ENCODE peak calls at places on chromosomes 16 and 17, in six cellular contexts. F is GM12878, M is BE2C, N is lung, S is MM.1S, I is AG09309. V is an unnamed sample.

GRCh38 chr17:2395258-2396170 is 5.3 kb downstream of the MNT start:
- DNase-seq in M (peak), F (no peak), I (no peak), S (no peak), N (peak), V (no peak)

GRCh38 chr17:81909966-81910839 is 996 bp downstream of the PCYT2 start:
- DNase-seq in N (no peak), F (no peak), I (no peak), S (no peak), M (no peak), V (no peak)

GRCh38 chr17:39700148-39700987 is 504 bp downstream of the ERBB2 start:
- DNase-seq in S (no peak), N (no peak), I (no peak), F (no peak), M (no peak), V (no peak)

GRCh38 chr17:77323413-77324171 is 182.8 kb downstream of the SEC14L1 start:
- DNase-seq in N (no peak), S (no peak), F (no peak), I (no peak), M (peak), V (no peak)

GRCh38 chr17:74987909-74988711 is 678 bp downstream of the CDR2L start:
- DNase-seq in N (peak), M (peak), I (no peak), S (no peak), F (no peak), V (no peak)

GRCh38 chr16:70770968-70771552 is 29.9 kb downstream of the VAC14 start:
- DNase-seq in I (no peak), S (no peak), N (peak), M (peak), F (no peak), V (no peak)

GRCh38 chr16:23398987-23399805 is 53.8 kb downstream of the COG7 start:
- DNase-seq in F (no peak), M (no peak), I (no peak), S (no peak), N (peak), V (no peak)

GRCh38 chr17:43839670-43840101 is 6.7 kb upstream of the MPP3 start:
- DNase-seq in S (no peak), I (no peak), F (no peak), M (peak), N (no peak), V (no peak)

GRCh38 chr17:70121136-70121535 is 46.1 kb downstream of the KCNJ16 start:
- DNase-seq in F (no peak), I (no peak), M (no peak), S (no peak), N (no peak), V (no peak)

GRCh38 chr17:79097226-79098055 is 22.8 kb downstream of the ENGASE start:
- DNase-seq in M (no peak), S (no peak), N (no peak), F (no peak), I (no peak), V (no peak)

GRCh38 chr16:20866161-20866772 is 33.9 kb downstream of the DCUN1D3 start:
- DNase-seq in M (peak), I (peak), S (no peak), F (no peak), N (no peak), V (no peak)

GRCh38 chr17:55751720-55752250 is 934 bp downstream of the PCTP start:
- DNase-seq in M (no peak), F (no peak), I (no peak), S (no peak), N (no peak), V (no peak)

GRCh38 chr16:68311316-68311620 is 449 bp downstream of the PRMT7 start:
- DNase-seq in I (no peak), S (peak), M (no peak), N (no peak), F (no peak), V (no peak)

GRCh38 chr17:12395733-12396354 is 269.8 kb upstream of the MYOCD start:
- DNase-seq in F (no peak), S (no peak), I (no peak), N (peak), M (peak), V (peak)

GRCh38 chr17:37458805-37459204 is 30.9 kb upstream of the DUSP14 start:
- DNase-seq in M (no peak), N (no peak), I (no peak), S (no peak), F (no peak), V (no peak)

GRCh38 chr17:57006040-57006439 is 28.1 kb downstream of the SCPEP1 start:
- DNase-seq in M (no peak), N (no peak), S (no peak), F (no peak), I (no peak), V (no peak)

GRCh38 chr16:78402797-78403196 is 303.3 kb downstream of the WWOX start:
- DNase-seq in F (no peak), N (no peak), M (no peak), I (no peak), S (no peak), V (no peak)

GRCh38 chr16:17246974-17247718 is 223.6 kb downstream of the XYLT1 start:
- DNase-seq in N (no peak), M (no peak), F (no peak), I (no peak), S (no peak), V (no peak)

GRCh38 chr17:38451030-38451839 is 23.0 kb downstream of the ARHGAP23 start:
- DNase-seq in S (no peak), F (no peak), M (no peak), N (no peak), I (no peak), V (no peak)

GRCh38 chr17:73969956-73970355 is 233.5 kb upstream of the RPL38 start:
- DNase-seq in F (no peak), S (no peak), I (no peak), N (peak), M (no peak), V (no peak)

GRCh38 chr17:68019336-68019674 is 16.2 kb upstream of the KPNA2 start:
- DNase-seq in S (no peak), I (no peak), N (no peak), M (no peak), F (no peak), V (no peak)

GRCh38 chr17:17736205-17737183 is 55.2 kb downstream of the RAI1 start:
- DNase-seq in F (no peak), I (no peak), M (no peak), S (no peak), N (no peak), V (no peak)

GRCh38 chr16:68000024-68000423 is 740 bp upstream of the DPEP2 start:
- DNase-seq in M (no peak), N (no peak), S (no peak), I (no peak), F (no peak), V (no peak)

DNA sequence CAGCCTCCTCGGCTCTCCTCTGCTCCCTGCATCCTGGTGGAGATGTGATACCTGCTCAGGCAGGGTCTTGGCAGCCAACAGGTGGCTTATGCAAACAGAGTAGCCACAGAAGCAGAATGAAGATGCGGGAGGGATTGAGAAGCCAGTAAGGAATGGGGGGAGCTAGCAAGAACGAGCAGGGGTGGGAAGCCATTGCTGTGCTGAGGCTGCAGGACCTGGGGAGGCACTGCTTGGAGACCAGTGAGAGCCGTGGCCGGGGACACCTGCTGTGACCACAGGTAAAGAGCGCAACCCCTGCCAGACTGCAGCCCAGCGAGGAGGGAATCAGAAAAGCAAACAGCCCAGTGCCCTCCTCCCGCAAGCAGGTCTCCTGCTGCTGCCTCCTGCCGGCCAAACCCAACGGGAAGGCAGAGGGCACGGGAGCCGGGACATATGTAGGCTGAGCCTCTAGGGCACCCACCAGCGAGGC is 14.7 kb downstream of the AIPL1 start:
- DNase-seq in N (no peak), I (no peak), S (peak), M (no peak), F (no peak), V (no peak)
- H3K4me3 ChIP-seq in N (no peak), I (no peak), S (no peak), M (no peak), F (no peak), V (no peak)

GRCh38 chr17:76122411-76123126 is 18.5 kb downstream of the FOXJ1 start:
- DNase-seq in F (no peak), I (no peak), S (no peak), M (no peak), N (no peak), V (no peak)

GRCh38 chr17:76124582-76125390 is 16.3 kb downstream of the FOXJ1 start:
- DNase-seq in N (no peak), S (no peak), M (no peak), F (no peak), I (no peak), V (no peak)

GRCh38 chr17:76123127-76123499 is 17.9 kb downstream of the FOXJ1 start:
- DNase-seq in S (no peak), F (no peak), I (no peak), N (no peak), M (no peak), V (no peak)

GRCh38 chr17:76125391-76125675 is 15.7 kb downstream of the FOXJ1 start:
- DNase-seq in M (no peak), F (no peak), N (no peak), S (no peak), I (no peak), V (no peak)

DNA sequence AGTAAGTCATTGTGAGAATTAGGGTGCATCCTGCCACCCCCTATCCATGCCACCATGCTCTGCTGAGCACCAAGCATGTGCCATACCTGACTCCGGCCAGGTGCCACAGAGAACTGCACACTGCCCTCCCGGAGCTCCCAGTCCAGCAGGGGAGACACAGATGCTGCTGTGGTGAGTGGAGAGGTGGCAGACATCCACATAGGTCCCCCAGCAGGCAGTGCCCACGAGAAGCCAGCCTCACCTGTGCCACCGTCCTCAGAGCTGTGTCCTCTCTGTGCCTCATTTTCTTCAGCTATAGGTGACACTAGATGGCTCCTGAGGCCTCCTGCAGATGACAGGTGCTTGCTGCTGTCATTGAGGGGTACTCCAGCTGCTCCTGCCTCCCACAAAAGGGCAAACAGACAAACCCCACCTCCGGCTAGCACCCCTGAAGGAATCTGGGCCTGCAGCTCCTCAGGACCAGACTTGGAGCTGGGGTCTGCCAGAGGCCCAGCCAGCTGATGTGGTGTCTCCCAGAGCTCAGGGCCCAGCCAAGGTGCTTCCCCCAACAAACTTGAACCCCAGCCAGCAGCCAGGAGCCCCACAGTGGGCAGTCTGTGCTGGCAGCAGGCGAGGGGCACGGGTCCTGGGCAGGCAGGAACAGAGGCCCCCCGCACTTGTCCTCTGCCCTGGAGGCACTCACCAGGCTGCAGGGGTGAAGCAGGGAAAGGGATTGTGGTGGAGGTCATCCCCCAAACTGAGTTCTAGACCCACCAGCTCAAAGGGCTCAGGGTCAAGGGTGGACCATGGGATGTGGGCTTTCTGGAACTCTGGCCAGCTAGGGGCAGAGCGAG is 17.1 kb downstream of the FOXJ1 start:
- DNase-seq in I (no peak), M (no peak), S (no peak), N (no peak), F (no peak), V (no peak)
- TF ChIP-seq CTCF in I (no peak), M (no peak), S (no peak), N (no peak), F (no peak), V (peak)

DNA sequence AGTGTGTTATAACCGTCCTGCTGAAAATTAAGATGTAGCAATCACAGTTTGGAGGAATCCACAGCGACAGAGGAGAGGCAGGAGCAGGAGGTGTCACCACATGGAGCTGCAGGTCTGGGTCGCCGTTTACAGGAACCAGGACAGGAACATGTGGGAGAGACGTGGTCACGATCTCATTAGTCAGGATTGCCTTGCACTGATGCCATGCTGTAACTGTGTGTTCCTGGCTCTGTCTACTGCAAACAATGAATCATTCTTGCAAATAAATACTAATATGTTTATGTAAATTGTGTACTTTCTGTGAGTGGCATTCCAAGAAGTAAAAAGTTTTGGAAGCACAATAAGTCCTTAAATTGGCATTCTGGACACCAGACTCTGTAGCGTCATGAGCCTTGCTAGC is 271.8 kb downstream of the CPPED1 start:
- DNase-seq in S (no peak), I (no peak), M (no peak), F (no peak), N (no peak), V (no peak)
- H3K4me3 ChIP-seq in S (no peak), I (no peak), M (no peak), F (no peak), N (no peak), V (no peak)

DNA sequence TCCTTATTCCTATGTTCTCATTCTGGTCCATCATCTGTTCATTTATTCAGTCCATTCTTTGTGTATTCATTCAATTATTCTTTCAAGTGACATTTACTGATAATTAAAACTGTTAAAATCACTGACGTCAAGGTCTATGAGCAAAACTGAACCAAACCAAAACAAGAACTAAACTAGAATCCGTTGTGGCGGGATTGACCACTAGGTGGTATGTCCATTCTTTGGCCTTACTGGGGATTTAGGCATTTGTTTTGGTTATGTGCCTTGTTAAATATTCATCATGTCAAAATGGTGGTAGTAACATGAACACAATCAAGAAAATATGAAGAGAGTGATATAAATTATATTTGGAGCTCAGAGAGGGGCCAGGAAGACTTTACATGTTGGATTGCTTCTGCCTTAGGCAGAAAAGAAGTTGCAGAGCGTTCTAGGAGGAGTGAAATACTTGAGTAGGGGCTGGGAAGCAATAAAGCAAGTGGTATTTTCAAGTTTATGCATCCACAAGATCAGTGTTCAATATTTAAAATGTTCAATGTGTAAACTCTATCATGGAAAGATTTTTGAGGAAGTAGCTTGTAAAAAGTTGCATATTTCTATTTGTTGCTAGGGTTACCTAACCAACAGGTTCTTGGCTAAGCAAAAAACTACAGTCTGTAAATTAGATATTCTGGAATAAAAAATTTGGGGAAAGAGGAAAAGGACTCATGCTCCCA is 129.0 kb downstream of the CDH13 start:
- DNase-seq in M (no peak), I (no peak), F (no peak), S (no peak), N (no peak), V (no peak)
- TF ChIP-seq CTCF in M (no peak), I (peak), F (no peak), S (no peak), N (no peak), V (no peak)

DNA sequence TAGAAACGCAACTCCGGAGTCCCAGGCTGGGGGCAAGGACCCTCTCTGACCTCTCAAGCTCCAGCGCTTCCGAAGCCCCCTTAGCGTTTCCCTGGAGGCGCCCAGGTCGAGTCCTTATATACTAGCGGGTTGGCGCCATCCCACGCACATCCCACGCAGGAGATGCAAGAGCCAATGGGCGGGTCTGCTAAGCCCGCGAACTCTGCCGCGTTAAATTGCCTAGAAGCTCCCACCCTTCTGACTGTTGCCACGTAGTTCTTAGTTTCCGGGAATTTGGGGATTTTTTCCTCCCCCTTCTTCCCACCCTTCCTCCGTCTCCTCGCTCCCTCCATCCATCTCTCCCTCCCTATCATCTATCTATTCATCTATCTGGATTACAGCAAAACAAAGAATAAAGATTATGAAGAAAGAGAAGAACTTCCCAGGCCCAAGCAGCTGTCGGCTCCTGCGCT is at the start of gene SLFN11:
- DNase-seq in S (peak), I (peak), F (peak), M (no peak), N (peak), V (peak)
- H3K4me3 ChIP-seq in S (peak), I (peak), F (peak), M (peak), N (peak), V (peak)

GRCh38 chr17:66520986-66521385 is 218.6 kb downstream of the PRKCA start:
- DNase-seq in S (no peak), N (no peak), M (no peak), F (no peak), I (no peak), V (no peak)
- TF ChIP-seq CTCF in S (no peak), N (no peak), M (no peak), F (no peak), I (no peak), V (no peak)

DNA sequence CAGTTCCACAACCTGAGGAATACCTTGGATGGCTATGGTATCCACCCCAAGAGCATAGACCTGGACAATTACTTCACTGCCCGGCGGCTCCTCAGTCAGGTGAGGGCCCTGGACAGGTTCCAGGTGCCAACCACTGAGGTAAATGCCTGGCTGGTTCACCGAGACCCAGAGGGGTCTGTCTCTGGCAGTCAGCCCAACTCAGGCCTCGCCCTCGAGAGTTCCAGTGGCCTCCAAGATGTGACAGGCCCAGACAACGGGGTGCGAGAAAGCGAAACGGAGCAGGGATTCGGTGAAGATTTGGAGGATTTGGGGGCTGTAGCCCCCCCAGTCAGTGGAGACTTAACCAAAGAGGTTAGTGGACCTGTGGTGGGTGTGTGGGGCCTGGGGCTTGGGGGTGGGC is 3.1 kb downstream of the NFE2L1 start:
- DNase-seq in I (no peak), M (no peak), N (no peak), S (no peak), F (no peak), V (no peak)
- H3K4me3 ChIP-seq in I (peak), M (peak), N (no peak), S (no peak), F (peak), V (no peak)

GRCh38 chr17:32628645-32629044 is 141.9 kb downstream of the CDK5R1 start:
- DNase-seq in I (no peak), M (no peak), S (no peak), F (no peak), N (no peak), V (no peak)
- TF ChIP-seq CTCF in I (no peak), M (no peak), S (no peak), F (no peak), N (no peak), V (no peak)

DNA sequence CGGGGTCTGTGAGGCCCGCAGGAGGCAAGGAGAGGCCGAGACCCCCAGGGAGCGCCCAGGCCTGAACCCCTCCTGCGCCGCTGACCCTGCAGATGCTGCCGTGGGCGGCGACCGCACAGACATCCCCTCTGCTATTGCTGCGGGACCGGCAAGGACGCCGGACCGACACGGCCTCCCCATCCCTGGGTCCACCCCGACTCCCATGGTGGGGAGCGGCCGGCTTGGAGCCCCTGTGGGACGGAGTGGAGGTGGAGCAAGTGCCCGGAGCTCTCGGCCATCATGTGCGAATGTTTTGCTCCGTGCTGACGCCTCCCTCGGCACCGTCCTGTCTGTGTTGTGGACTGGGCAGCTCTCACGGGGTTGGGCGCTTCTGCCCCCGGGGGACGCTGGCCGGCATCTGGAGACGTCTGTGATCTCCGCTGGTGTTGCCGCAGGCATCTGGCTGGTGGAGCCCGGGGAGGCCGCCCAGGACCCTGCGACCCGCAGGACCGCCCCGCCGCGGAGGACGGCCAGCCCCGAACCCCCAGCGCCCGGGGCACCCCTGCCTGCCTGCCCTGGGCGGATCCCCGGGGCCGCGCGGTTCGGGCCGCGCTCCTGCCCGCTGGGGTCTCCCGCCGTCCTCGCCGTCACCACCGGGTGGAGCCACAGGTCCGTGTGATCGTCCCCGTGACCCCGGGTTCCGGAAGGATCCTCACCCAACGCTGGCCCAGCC is 12.8 kb upstream of the GNG13 start:
- DNase-seq in I (no peak), N (no peak), F (no peak), S (no peak), M (peak), V (no peak)
- H3K4me3 ChIP-seq in I (peak), N (no peak), F (no peak), S (no peak), M (no peak), V (no peak)

GRCh38 chr17:19510903-19511302 is 22.8 kb upstream of the SLC47A1 start:
- DNase-seq in S (no peak), I (no peak), N (no peak), F (no peak), M (no peak), V (no peak)
- TF ChIP-seq CTCF in S (no peak), I (no peak), N (no peak), F (no peak), M (no peak), V (no peak)